ENCODE peak calls at places on chromosome 1, in seven cellular contexts. Y, B, N, X, L, H and D are unnamed samples.

GRCh38 chr1:100589667-100590066 is 51.7 kb downstream of the GPR88 start:
- DNase-seq in Y (no peak), B (no peak), N (no peak), X (no peak), L (no peak), H (no peak), D (no peak)

GRCh38 chr1:160657477-160657820 is 10.6 kb upstream of the SLAMF1 start:
- DNase-seq in Y (no peak), B (no peak), N (no peak), X (no peak), L (no peak), H (no peak), D (no peak)

GRCh38 chr1:244680667-244681066 is 27.7 kb downstream of the DESI2 start:
- DNase-seq in Y (no peak), B (no peak), N (no peak), X (no peak), L (no peak), H (no peak), D (peak; percentile 7)

GRCh38 chr1:94253456-94254042 is 16.2 kb upstream of the ARHGAP29 start:
- DNase-seq in Y (no peak), B (no peak), N (no peak), X (no peak), L (no peak), H (no peak), D (no peak)

GRCh38 chr1:61082336-61083013 is at the start of gene NFIA:
- DNase-seq in Y (no peak), B (peak; percentile 76), N (peak; percentile 35), X (peak; percentile 66), L (no peak), H (peak; percentile 46), D (peak; percentile 61)

GRCh38 chr1:207711285-207711684 is 40.6 kb upstream of the CD46 start:
- DNase-seq in Y (no peak), B (no peak), N (no peak), X (no peak), L (no peak), H (peak; percentile 20), D (peak; percentile 17)

GRCh38 chr1:47390843-47391242 is 25.2 kb upstream of the FOXE3 start:
- DNase-seq in Y (no peak), B (no peak), N (no peak), X (no peak), L (no peak), H (no peak), D (no peak)

GRCh38 chr1:13582713-13583443 is 754 bp upstream of the PDPN start:
- DNase-seq in Y (no peak), B (no peak), N (no peak), X (no peak), L (no peak), H (no peak), D (no peak)

GRCh38 chr1:235607284-235607683 is 42.3 kb downstream of the GNG4 start:
- DNase-seq in Y (no peak), B (no peak), N (no peak), X (no peak), L (no peak), H (no peak), D (no peak)

GRCh38 chr1:116115476-116115875 is 4.3 kb downstream of the MAB21L3 start:
- DNase-seq in Y (peak; percentile 63), B (no peak), N (no peak), X (peak; percentile 31), L (peak; percentile 74), H (peak; percentile 41), D (peak; percentile 85)

GRCh38 chr1:207752456-207753132 is 740 bp downstream of the CD46 start:
- DNase-seq in Y (no peak), B (peak; percentile 80), N (peak; percentile 6), X (no peak), L (no peak), H (peak; percentile 14), D (peak; percentile 54)

GRCh38 chr1:174964261-174964984 is 35.3 kb upstream of the CACYBP start:
- DNase-seq in Y (no peak), B (peak; percentile 33), N (no peak), X (no peak), L (no peak), H (peak; percentile 17), D (peak; percentile 99)

GRCh38 chr1:193406901-193407300 is 220.5 kb upstream of the B3GALT2 start:
- DNase-seq in Y (peak; percentile 32), B (peak; percentile 25), N (no peak), X (peak; percentile 69), L (peak; percentile 37), H (peak; percentile 46), D (peak; percentile 56)

GRCh38 chr1:4071675-4072074 is 171.6 kb upstream of the C1orf174 start:
- DNase-seq in Y (no peak), B (no peak), N (no peak), X (no peak), L (no peak), H (no peak), D (no peak)

GRCh38 chr1:54742262-54742661 is 22.1 kb downstream of the PARS2 start:
- DNase-seq in Y (no peak), B (no peak), N (no peak), X (peak; percentile 47), L (no peak), H (no peak), D (no peak)

GRCh38 chr1:238895911-238896310 is 490.5 kb upstream of the CHRM3 start:
- DNase-seq in Y (no peak), B (no peak), N (no peak), X (no peak), L (no peak), H (peak; percentile 6), D (peak; percentile 89)

GRCh38 chr1:26775666-26776065 is 12.1 kb upstream of the PIGV start:
- DNase-seq in Y (no peak), B (no peak), N (no peak), X (no peak), L (no peak), H (no peak), D (no peak)

GRCh38 chr1:6854166-6854565 is 68.9 kb downstream of the CAMTA1 start:
- DNase-seq in Y (no peak), B (no peak), N (no peak), X (no peak), L (no peak), H (no peak), D (peak; percentile 67)

GRCh38 chr1:237205400-237206064 is 163.5 kb downstream of the RYR2 start:
- DNase-seq in Y (peak; percentile 25), B (peak; percentile 27), N (no peak), X (peak; percentile 6), L (no peak), H (peak; percentile 3), D (no peak)

GRCh38 chr1:212238552-212238951 is 46.7 kb upstream of the PPP2R5A start:
- DNase-seq in Y (no peak), B (peak; percentile 37), N (no peak), X (no peak), L (no peak), H (no peak), D (no peak)

GRCh38 chr1:228410015-228410414 is 3.4 kb upstream of the TRIM11 start:
- DNase-seq in Y (no peak), B (no peak), N (no peak), X (no peak), L (no peak), H (no peak), D (peak; percentile 38)

GRCh38 chr1:100302756-100303155 is 36.7 kb downstream of the RTCA start:
- DNase-seq in Y (no peak), B (no peak), N (no peak), X (no peak), L (peak; percentile 21), H (peak; percentile 9), D (no peak)

GRCh38 chr1:240426056-240426455 is 185.9 kb downstream of the GREM2 start:
- DNase-seq in Y (no peak), B (no peak), N (no peak), X (no peak), L (peak; percentile 42), H (peak; percentile 10), D (no peak)

GRCh38 chr1:245810789-245811337 is 656.1 kb downstream of the KIF26B start:
- DNase-seq in Y (no peak), B (no peak), N (no peak), X (no peak), L (no peak), H (no peak), D (no peak)

GRCh38 chr1:151898519-151898991 is 10.8 kb downstream of the THEM4 start:
- DNase-seq in Y (no peak), B (peak; percentile 49), N (peak; percentile 56), X (no peak), L (no peak), H (peak; percentile 42), D (no peak)

GRCh38 chr1:55639051-55639450 is 423.9 kb upstream of the USP24 start:
- DNase-seq in Y (no peak), B (no peak), N (no peak), X (no peak), L (no peak), H (no peak), D (peak; percentile 17)

GRCh38 chr1:154765970-154766369 is 104.1 kb downstream of the KCNN3 start:
- DNase-seq in Y (no peak), B (no peak), N (no peak), X (peak; percentile 20), L (no peak), H (peak; percentile 33), D (peak; percentile 46)

GRCh38 chr1:1062364-1063163 is 11.5 kb downstream of the RNF223 start:
- DNase-seq in Y (no peak), B (no peak), N (no peak), X (no peak), L (no peak), H (peak; percentile 27), D (no peak)

GRCh38 chr1:177118901-177119300 is 45.6 kb downstream of the ASTN1 start:
- DNase-seq in Y (no peak), B (no peak), N (no peak), X (no peak), L (no peak), H (no peak), D (no peak)

GRCh38 chr1:88800382-88801051 is 90.8 kb downstream of the GTF2B start:
- DNase-seq in Y (peak; percentile 20), B (peak; percentile 28), N (peak; percentile 8), X (peak; percentile 27), L (peak; percentile 2), H (peak; percentile 51), D (peak; percentile 8)

GRCh38 chr1:202194328-202194648 is 689 bp downstream of the LGR6 start:
- DNase-seq in Y (no peak), B (no peak), N (no peak), X (no peak), L (no peak), H (no peak), D (no peak)

GRCh38 chr1:204819495-204819894 is 51.2 kb upstream of the NFASC start:
- DNase-seq in Y (no peak), B (no peak), N (no peak), X (no peak), L (no peak), H (no peak), D (peak; percentile 44)